ENCODE peak calls at places on chromosomes 2 and 18, in eight cellular contexts. P, M, I, W, V, T, C and G are unnamed samples.

GRCh38 chr2:72112421-72112820 is 35.2 kb downstream of the CYP26B1 start:
- DNase-seq in T (no peak), I (peak), P (no peak), W (no peak), C (no peak), V (no peak), M (peak), G (no peak)

GRCh38 chr2:38440655-38441054 is 63.6 kb upstream of the ATL2 start:
- DNase-seq in P (no peak), T (no peak), V (peak), W (no peak), I (no peak), M (no peak), C (no peak), G (no peak)

GRCh38 chr18:42306208-42306980 is 351.4 kb downstream of the PIK3C3 start:
- DNase-seq in P (no peak), C (no peak), M (no peak), W (no peak), T (no peak), V (no peak), I (no peak), G (no peak)

GRCh38 chr18:45046226-45046625 is 365.5 kb downstream of the SETBP1 start:
- DNase-seq in W (no peak), P (no peak), I (no peak), C (no peak), M (no peak), T (no peak), V (no peak), G (no peak)

GRCh38 chr2:2960817-2961216 is 416.8 kb downstream of the EIPR1 start:
- DNase-seq in C (no peak), T (no peak), M (no peak), V (no peak), W (no peak), I (no peak), P (no peak), G (no peak)

GRCh38 chr2:170235860-170236638 is 58.1 kb downstream of the MYO3B start:
- DNase-seq in W (no peak), T (peak), C (peak), I (no peak), P (no peak), V (peak), M (peak), G (peak)

GRCh38 chr2:29916571-29916970 is 4.8 kb downstream of the ALK start:
- DNase-seq in T (no peak), W (no peak), C (no peak), M (no peak), I (no peak), P (no peak), V (no peak), G (no peak)

GRCh38 chr2:191878576-191879298 is 31.8 kb upstream of the CAVIN2 start:
- DNase-seq in W (no peak), V (no peak), P (peak), T (peak), M (peak), I (no peak), C (no peak), G (no peak)

GRCh38 chr18:34661464-34662087 is 48.5 kb upstream of the DTNA start:
- DNase-seq in I (no peak), V (peak), M (peak), C (peak), T (peak), W (no peak), P (no peak), G (peak)

GRCh38 chr2:236935656-236936445 is 149.8 kb upstream of the COPS8 start:
- DNase-seq in V (no peak), M (no peak), C (no peak), W (no peak), P (no peak), I (no peak), T (peak), G (no peak)

GRCh38 chr2:181456660-181457120 is 496 bp upstream of the ITGA4 start:
- DNase-seq in P (no peak), V (peak), C (peak), T (peak), M (peak), W (peak), I (peak), G (peak)

GRCh38 chr18:31979714-31980113 is 36.8 kb upstream of the TRAPPC8 start:
- DNase-seq in V (no peak), I (no peak), C (no peak), P (no peak), M (no peak), T (no peak), W (no peak), G (no peak)

GRCh38 chr2:56540901-56541300 is 357.1 kb downstream of the CCDC85A start:
- DNase-seq in I (no peak), T (no peak), P (no peak), M (peak), C (no peak), W (no peak), V (no peak), G (no peak)

GRCh38 chr2:180017764-180018163 is 10.7 kb upstream of the CWC22 start:
- DNase-seq in T (no peak), V (no peak), P (no peak), C (no peak), I (no peak), M (peak), W (no peak), G (no peak)

GRCh38 chr2:174023591-174024523 is 58.7 kb upstream of the SP3 start:
- DNase-seq in P (peak), V (peak), W (peak), C (no peak), T (peak), M (peak), I (peak), G (peak)

GRCh38 chr2:24855022-24855622 is 61.9 kb downstream of the CENPO start:
- DNase-seq in P (no peak), V (no peak), C (no peak), I (no peak), W (peak), M (peak), T (no peak), G (no peak)

GRCh38 chr2:29360016-29360784 is 245.0 kb downstream of the CLIP4 start:
- DNase-seq in T (no peak), P (no peak), I (no peak), V (no peak), W (no peak), M (no peak), C (no peak), G (no peak)

GRCh38 chr2:202035089-202035940 is 1.7 kb downstream of the FZD7 start:
- DNase-seq in I (peak), P (no peak), C (no peak), V (peak), W (peak), T (no peak), M (peak), G (peak)

GRCh38 chr2:170771049-170771937 is 1.1 kb downstream of the ERICH2 start:
- DNase-seq in T (no peak), V (no peak), C (peak), P (no peak), I (no peak), W (no peak), M (peak), G (no peak)

GRCh38 chr18:2512059-2512458 is 59.2 kb downstream of the METTL4 start:
- DNase-seq in T (no peak), W (no peak), M (no peak), C (no peak), V (no peak), P (no peak), I (no peak), G (no peak)

GRCh38 chr2:10123281-10123680 is 742 bp downstream of the RRM2 start:
- DNase-seq in P (no peak), M (no peak), I (no peak), V (no peak), T (no peak), C (no peak), W (no peak), G (no peak)

GRCh38 chr2:4358855-4359254 is 655.5 kb downstream of the DCDC2C start:
- DNase-seq in W (no peak), C (peak), T (no peak), P (no peak), V (no peak), I (no peak), M (no peak), G (no peak)

GRCh38 chr2:128187032-128187654 is 96.1 kb downstream of the UGGT1 start:
- DNase-seq in I (no peak), M (peak), P (peak), W (no peak), V (no peak), T (no peak), C (peak), G (no peak)

GRCh38 chr2:156908825-156909224 is 348.7 kb upstream of the GALNT5 start:
- DNase-seq in P (peak), M (peak), T (no peak), W (no peak), C (no peak), V (no peak), I (no peak), G (no peak)

GRCh38 chr2:207744451-207744850 is 25.3 kb downstream of the FZD5 start:
- DNase-seq in W (no peak), P (no peak), T (no peak), I (no peak), V (no peak), M (no peak), C (no peak), G (no peak)

GRCh38 chr18:80254971-80255500 is 7.7 kb upstream of the PARD6G start:
- DNase-seq in T (no peak), M (peak), V (no peak), W (no peak), I (no peak), P (no peak), C (no peak), G (no peak)

GRCh38 chr2:96839288-96839874 is 4.4 kb downstream of the ANKRD23 start:
- DNase-seq in M (peak), I (no peak), V (no peak), P (no peak), W (peak), T (no peak), C (no peak), G (peak)

GRCh38 chr2:131966256-131966655 is 195.5 kb downstream of the ANKRD30BL start:
- DNase-seq in V (no peak), T (no peak), P (no peak), W (no peak), C (peak), M (no peak), I (no peak), G (no peak)

GRCh38 chr2:236687296-236687955 is 117.8 kb downstream of the ACKR3 start:
- DNase-seq in T (no peak), V (no peak), P (no peak), C (no peak), W (no peak), I (no peak), M (no peak), G (no peak)

GRCh38 chr2:128306081-128306930 is 12.4 kb downstream of the HS6ST1 start:
- DNase-seq in C (peak), M (peak), P (peak), V (peak), T (peak), W (peak), I (no peak), G (peak)